ENCODE peak calls at places on chromosomes 4 and X, in eight cellular contexts. One of them, this sample, is unnamed.

GRCh38 chr4:111512081-111512774 is 633.0 kb upstream of the FAM241A start:
- DNase-seq in sigmoid colon: no peak
- DNase-seq in GM06990: no peak
- DNase-seq in fibroblast of mammary gland: peak
- DNase-seq in mucosa of descending colon: no peak
- DNase-seq in hepatocyte: peak
- DNase-seq in GM23248: peak
- DNase-seq in right atrium auricular region: no peak
- DNase-seq in this sample: no peak

GRCh38 chr4:3486556-3487270 is 23.6 kb downstream of the DOK7 start:
- DNase-seq in sigmoid colon: no peak
- DNase-seq in GM06990: no peak
- DNase-seq in fibroblast of mammary gland: no peak
- DNase-seq in mucosa of descending colon: no peak
- DNase-seq in hepatocyte: no peak
- DNase-seq in GM23248: no peak
- DNase-seq in right atrium auricular region: no peak
- DNase-seq in this sample: no peak

GRCh38 chrX:150546711-150547153 is 21.7 kb upstream of the MTM1 start:
- DNase-seq in sigmoid colon: no peak
- DNase-seq in GM06990: no peak
- DNase-seq in fibroblast of mammary gland: no peak
- DNase-seq in mucosa of descending colon: no peak
- DNase-seq in hepatocyte: peak
- DNase-seq in GM23248: peak
- DNase-seq in right atrium auricular region: no peak
- DNase-seq in this sample: peak

GRCh38 chrX:140572724-140573123 is 67.9 kb upstream of the SOX3 start:
- DNase-seq in sigmoid colon: no peak
- DNase-seq in GM06990: no peak
- DNase-seq in fibroblast of mammary gland: peak
- DNase-seq in mucosa of descending colon: no peak
- DNase-seq in hepatocyte: peak
- DNase-seq in GM23248: peak
- DNase-seq in right atrium auricular region: no peak
- DNase-seq in this sample: no peak

GRCh38 chr4:187618701-187619278 is 376.8 kb upstream of the ZFP42 start:
- DNase-seq in sigmoid colon: no peak
- DNase-seq in GM06990: no peak
- DNase-seq in fibroblast of mammary gland: peak
- DNase-seq in mucosa of descending colon: no peak
- DNase-seq in hepatocyte: no peak
- DNase-seq in GM23248: peak
- DNase-seq in right atrium auricular region: no peak
- DNase-seq in this sample: no peak

GRCh38 chr4:185115827-185116232 is 27.2 kb upstream of the SLC25A4 start:
- DNase-seq in sigmoid colon: no peak
- DNase-seq in GM06990: no peak
- DNase-seq in fibroblast of mammary gland: peak
- DNase-seq in mucosa of descending colon: no peak
- DNase-seq in hepatocyte: peak
- DNase-seq in GM23248: peak
- DNase-seq in right atrium auricular region: peak
- DNase-seq in this sample: peak

GRCh38 chr4:3311095-3311372 is 18.2 kb downstream of the RGS12 start:
- DNase-seq in sigmoid colon: no peak
- DNase-seq in GM06990: no peak
- DNase-seq in fibroblast of mammary gland: no peak
- DNase-seq in mucosa of descending colon: no peak
- DNase-seq in hepatocyte: no peak
- DNase-seq in GM23248: no peak
- DNase-seq in right atrium auricular region: peak
- DNase-seq in this sample: peak

GRCh38 chrX:71532078-71532752 is 689 bp upstream of the OGT start:
- DNase-seq in sigmoid colon: no peak
- DNase-seq in GM06990: peak
- DNase-seq in fibroblast of mammary gland: peak
- DNase-seq in mucosa of descending colon: no peak
- DNase-seq in hepatocyte: peak
- DNase-seq in GM23248: peak
- DNase-seq in right atrium auricular region: no peak
- DNase-seq in this sample: no peak

GRCh38 chr4:30716671-30717207 is 3.4 kb upstream of the PCDH7 start:
- DNase-seq in sigmoid colon: no peak
- DNase-seq in GM06990: peak
- DNase-seq in fibroblast of mammary gland: peak
- DNase-seq in mucosa of descending colon: no peak
- DNase-seq in hepatocyte: peak
- DNase-seq in GM23248: peak
- DNase-seq in right atrium auricular region: no peak
- DNase-seq in this sample: no peak

GRCh38 chr4:119299221-119300071 is 22.5 kb downstream of the FABP2 start:
- DNase-seq in sigmoid colon: no peak
- DNase-seq in GM06990: peak
- DNase-seq in fibroblast of mammary gland: peak
- DNase-seq in mucosa of descending colon: no peak
- DNase-seq in hepatocyte: peak
- DNase-seq in GM23248: peak
- DNase-seq in right atrium auricular region: no peak
- DNase-seq in this sample: no peak

GRCh38 chr4:2049381-2049780 is 9.7 kb upstream of the NAT8L start:
- DNase-seq in sigmoid colon: no peak
- DNase-seq in GM06990: no peak
- DNase-seq in fibroblast of mammary gland: no peak
- DNase-seq in mucosa of descending colon: no peak
- DNase-seq in hepatocyte: no peak
- DNase-seq in GM23248: no peak
- DNase-seq in right atrium auricular region: no peak
- DNase-seq in this sample: no peak

GRCh38 chr4:8221985-8222384 is 22.9 kb downstream of the SH3TC1 start:
- DNase-seq in sigmoid colon: no peak
- DNase-seq in GM06990: no peak
- DNase-seq in fibroblast of mammary gland: no peak
- DNase-seq in mucosa of descending colon: no peak
- DNase-seq in hepatocyte: no peak
- DNase-seq in GM23248: no peak
- DNase-seq in right atrium auricular region: no peak
- DNase-seq in this sample: no peak

GRCh38 chr4:149706942-149707341 is 108.7 kb downstream of the IQCM start:
- DNase-seq in sigmoid colon: no peak
- DNase-seq in GM06990: no peak
- DNase-seq in fibroblast of mammary gland: peak
- DNase-seq in mucosa of descending colon: no peak
- DNase-seq in hepatocyte: no peak
- DNase-seq in GM23248: peak
- DNase-seq in right atrium auricular region: no peak
- DNase-seq in this sample: no peak

GRCh38 chrX:144275403-144275802 is 391.5 kb downstream of the UBE2NL start:
- DNase-seq in sigmoid colon: no peak
- DNase-seq in GM06990: no peak
- DNase-seq in fibroblast of mammary gland: no peak
- DNase-seq in mucosa of descending colon: no peak
- DNase-seq in hepatocyte: peak
- DNase-seq in GM23248: no peak
- DNase-seq in right atrium auricular region: no peak
- DNase-seq in this sample: no peak

GRCh38 chr4:150366487-150366999 is 215.4 kb upstream of the MAB21L2 start:
- DNase-seq in sigmoid colon: no peak
- DNase-seq in GM06990: peak
- DNase-seq in fibroblast of mammary gland: no peak
- DNase-seq in mucosa of descending colon: no peak
- DNase-seq in hepatocyte: no peak
- DNase-seq in GM23248: no peak
- DNase-seq in right atrium auricular region: no peak
- DNase-seq in this sample: no peak

GRCh38 chr4:3630136-3630933 is 98.1 kb upstream of the LRPAP1 start:
- DNase-seq in sigmoid colon: no peak
- DNase-seq in GM06990: no peak
- DNase-seq in fibroblast of mammary gland: no peak
- DNase-seq in mucosa of descending colon: peak
- DNase-seq in hepatocyte: no peak
- DNase-seq in GM23248: no peak
- DNase-seq in right atrium auricular region: no peak
- DNase-seq in this sample: peak

GRCh38 chrX:145821898-145822567 is 4.4 kb downstream of the SLITRK2 start:
- DNase-seq in sigmoid colon: no peak
- DNase-seq in GM06990: no peak
- DNase-seq in fibroblast of mammary gland: no peak
- DNase-seq in mucosa of descending colon: no peak
- DNase-seq in hepatocyte: no peak
- DNase-seq in GM23248: no peak
- DNase-seq in right atrium auricular region: no peak
- DNase-seq in this sample: no peak
- H3K4me3 ChIP-seq in sigmoid colon: no peak
- H3K4me3 ChIP-seq in GM06990: no peak
- H3K4me3 ChIP-seq in fibroblast of mammary gland: no peak
- H3K4me3 ChIP-seq in mucosa of descending colon: no peak
- H3K4me3 ChIP-seq in hepatocyte: no peak
- H3K4me3 ChIP-seq in GM23248: no peak
- H3K4me3 ChIP-seq in right atrium auricular region: no peak
- H3K4me3 ChIP-seq in this sample: no peak

GRCh38 chr4:15167743-15168142 is 165.5 kb downstream of the CPEB2 start:
- DNase-seq in sigmoid colon: no peak
- DNase-seq in GM06990: no peak
- DNase-seq in fibroblast of mammary gland: no peak
- DNase-seq in mucosa of descending colon: no peak
- DNase-seq in hepatocyte: no peak
- DNase-seq in GM23248: no peak
- DNase-seq in right atrium auricular region: no peak
- DNase-seq in this sample: no peak

GRCh38 chr4:15171725-15172124 is 169.4 kb downstream of the CPEB2 start:
- DNase-seq in sigmoid colon: no peak
- DNase-seq in GM06990: no peak
- DNase-seq in fibroblast of mammary gland: no peak
- DNase-seq in mucosa of descending colon: no peak
- DNase-seq in hepatocyte: no peak
- DNase-seq in GM23248: no peak
- DNase-seq in right atrium auricular region: no peak
- DNase-seq in this sample: no peak

GRCh38 chr4:15168759-15169158 is 166.5 kb downstream of the CPEB2 start:
- DNase-seq in sigmoid colon: no peak
- DNase-seq in GM06990: no peak
- DNase-seq in fibroblast of mammary gland: no peak
- DNase-seq in mucosa of descending colon: no peak
- DNase-seq in hepatocyte: no peak
- DNase-seq in GM23248: no peak
- DNase-seq in right atrium auricular region: no peak
- DNase-seq in this sample: no peak

DNA sequence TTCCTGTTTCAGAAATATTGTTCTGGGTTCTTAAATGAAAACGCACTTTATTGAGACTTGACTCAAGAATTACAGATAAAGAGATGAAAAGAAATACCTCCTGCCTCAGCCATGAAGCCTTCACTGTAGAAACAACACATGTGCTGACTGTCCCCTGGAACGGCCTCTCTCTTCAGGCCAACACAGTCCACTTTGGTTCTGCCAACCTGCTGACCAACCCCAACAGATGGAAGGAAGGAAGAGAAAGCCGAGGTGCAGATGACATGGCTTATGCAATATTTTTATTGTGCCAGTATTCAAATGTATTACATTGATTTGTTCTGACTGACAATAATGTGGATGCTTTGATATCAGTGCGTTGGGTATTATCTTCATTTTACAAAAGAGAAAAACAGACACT is 171.0 kb downstream of the CPEB2 start:
- DNase-seq in sigmoid colon: no peak
- DNase-seq in GM06990: no peak
- DNase-seq in fibroblast of mammary gland: no peak
- DNase-seq in mucosa of descending colon: no peak
- DNase-seq in hepatocyte: no peak
- DNase-seq in GM23248: no peak
- DNase-seq in right atrium auricular region: no peak
- DNase-seq in this sample: no peak
- H3K4me3 ChIP-seq in sigmoid colon: no peak
- H3K4me3 ChIP-seq in GM06990: no peak
- H3K4me3 ChIP-seq in fibroblast of mammary gland: no peak
- H3K4me3 ChIP-seq in mucosa of descending colon: no peak
- H3K4me3 ChIP-seq in hepatocyte: no peak
- H3K4me3 ChIP-seq in GM23248: no peak
- H3K4me3 ChIP-seq in right atrium auricular region: no peak
- H3K4me3 ChIP-seq in this sample: no peak

DNA sequence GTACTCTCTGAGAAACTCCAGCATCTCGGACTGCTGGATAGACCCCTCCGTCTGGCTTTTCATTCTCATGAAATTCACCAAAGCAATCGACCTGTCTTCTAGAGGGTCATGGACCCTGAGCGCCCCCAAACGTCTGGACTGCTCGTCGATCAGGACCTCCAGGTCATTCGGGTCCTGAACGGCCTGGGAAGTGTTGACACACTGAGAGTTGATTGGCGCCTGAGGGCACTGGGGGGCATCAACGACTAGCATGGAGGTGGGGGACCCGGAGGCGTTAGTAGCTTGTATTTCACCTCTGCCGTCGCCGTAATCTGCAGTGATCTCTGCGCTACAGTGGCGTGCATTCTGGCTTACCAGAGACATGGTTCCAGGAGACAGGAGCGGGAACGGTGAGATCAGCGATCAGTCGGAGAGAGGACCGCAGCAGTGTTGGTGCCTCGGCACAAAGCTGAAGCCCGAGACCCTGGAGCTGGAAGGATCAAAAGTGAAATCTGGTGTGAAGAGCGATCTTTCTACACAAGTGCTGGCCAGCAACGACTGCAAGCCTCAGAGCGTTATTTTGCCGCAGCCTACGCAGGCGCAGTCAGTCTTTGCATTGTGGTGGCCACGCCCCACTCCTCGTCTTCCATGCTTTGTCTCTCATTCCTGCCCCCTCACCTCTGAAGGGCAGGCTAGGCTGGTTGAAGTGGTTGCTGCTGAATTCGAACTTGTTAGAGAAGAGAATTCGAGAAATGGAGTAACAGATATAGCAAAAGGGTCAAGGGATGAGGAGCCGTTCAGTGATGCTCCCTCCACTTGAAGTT is at the start of gene MAGEE2:
- DNase-seq in sigmoid colon: no peak
- DNase-seq in GM06990: no peak
- DNase-seq in fibroblast of mammary gland: no peak
- DNase-seq in mucosa of descending colon: no peak
- DNase-seq in hepatocyte: no peak
- DNase-seq in GM23248: peak
- DNase-seq in right atrium auricular region: no peak
- DNase-seq in this sample: no peak
- H3K4me3 ChIP-seq in sigmoid colon: peak
- H3K4me3 ChIP-seq in GM06990: no peak
- H3K4me3 ChIP-seq in fibroblast of mammary gland: no peak
- H3K4me3 ChIP-seq in mucosa of descending colon: no peak
- H3K4me3 ChIP-seq in hepatocyte: no peak
- H3K4me3 ChIP-seq in GM23248: peak
- H3K4me3 ChIP-seq in right atrium auricular region: peak
- H3K4me3 ChIP-seq in this sample: peak

DNA sequence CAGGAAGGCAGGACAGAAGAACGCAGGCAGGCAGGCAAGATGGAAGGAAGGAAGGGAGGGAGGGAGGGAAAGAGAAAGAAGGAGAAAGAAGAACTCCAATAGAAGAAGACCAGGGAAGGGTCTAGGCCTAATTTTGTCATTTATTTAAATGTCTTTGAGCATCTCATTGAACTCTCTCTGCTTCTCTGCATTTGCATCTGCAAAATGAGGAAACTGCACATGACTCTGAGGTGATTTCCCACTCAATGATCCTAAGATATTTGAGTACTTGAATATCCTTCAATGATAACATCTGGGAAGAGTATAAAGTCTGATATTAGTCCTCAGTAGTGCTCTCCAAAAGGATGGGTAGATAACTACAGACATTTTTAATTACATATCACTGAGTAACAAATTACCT is 33.1 kb upstream of the RBPJ start:
- DNase-seq in sigmoid colon: no peak
- DNase-seq in GM06990: no peak
- DNase-seq in fibroblast of mammary gland: no peak
- DNase-seq in mucosa of descending colon: no peak
- DNase-seq in hepatocyte: no peak
- DNase-seq in GM23248: no peak
- DNase-seq in right atrium auricular region: no peak
- DNase-seq in this sample: no peak
- H3K4me3 ChIP-seq in sigmoid colon: no peak
- H3K4me3 ChIP-seq in GM06990: no peak
- H3K4me3 ChIP-seq in fibroblast of mammary gland: no peak
- H3K4me3 ChIP-seq in mucosa of descending colon: no peak
- H3K4me3 ChIP-seq in hepatocyte: no peak
- H3K4me3 ChIP-seq in GM23248: peak
- H3K4me3 ChIP-seq in right atrium auricular region: no peak
- H3K4me3 ChIP-seq in this sample: no peak

This sample was measured in right lobe of liver.